ENCODE peak calls at places on chromosomes 4 and X, in eight cellular contexts. R, W, V, U, O, D, L and F are unnamed samples.

GRCh38 chr4:71827811-71828210 is 43.9 kb upstream of the GC start:
- DNase-seq in R (no peak), W (no peak), V (no peak), U (no peak), O (no peak), D (no peak), L (no peak), F (no peak)

GRCh38 chr4:37732787-37733186 is 46.6 kb upstream of the RELL1 start:
- DNase-seq in R (no peak), W (no peak), V (no peak), U (no peak), O (no peak), D (no peak), L (no peak), F (no peak)

GRCh38 chr4:114659386-114660008 is 60.9 kb downstream of the UGT8 start:
- DNase-seq in R (peak), W (peak), V (peak), U (peak), O (peak), D (peak), L (peak), F (peak)

GRCh38 chrX:121010218-121010617 is 24.7 kb upstream of the CT47A1 start:
- DNase-seq in R (peak), W (no peak), V (no peak), U (no peak), O (no peak), D (no peak), L (no peak), F (no peak)

GRCh38 chr4:4969298-4969697 is 50.0 kb downstream of the CYTL1 start:
- DNase-seq in R (peak), W (no peak), V (no peak), U (peak), O (peak), D (no peak), L (no peak), F (no peak)

GRCh38 chrX:96985046-96985445 is 101.3 kb downstream of the RPA4 start:
- DNase-seq in R (no peak), W (no peak), V (no peak), U (peak), O (no peak), D (no peak), L (no peak), F (peak)

GRCh38 chr4:19803406-19803805 is 448.3 kb upstream of the SLIT2 start:
- DNase-seq in R (no peak), W (no peak), V (no peak), U (peak), O (no peak), D (no peak), L (no peak), F (no peak)

GRCh38 chrX:43679058-43679457 is 23.0 kb downstream of the MAOA start:
- DNase-seq in R (no peak), W (no peak), V (no peak), U (no peak), O (no peak), D (no peak), L (no peak), F (no peak)

GRCh38 chr4:22091351-22091731 is 142.8 kb upstream of the KCNIP4 start:
- DNase-seq in R (no peak), W (no peak), V (no peak), U (no peak), O (no peak), D (no peak), L (no peak), F (no peak)

GRCh38 chr4:55553442-55553841 is 6.7 kb upstream of the CLOCK start:
- DNase-seq in R (peak), W (no peak), V (peak), U (no peak), O (no peak), D (peak), L (peak), F (no peak)

GRCh38 chrX:131830400-131831184 is 192.5 kb upstream of the STK26 start:
- DNase-seq in R (peak), W (no peak), V (peak), U (peak), O (no peak), D (no peak), L (peak), F (peak)
- TF ChIP-seq POLR2A in R (no peak), W (peak), V (no peak), U (no peak), O (no peak), D (no peak), L (no peak), F (peak)

GRCh38 chrX:74291964-74292891 is 11.8 kb upstream of the ZCCHC13 start:
- DNase-seq in R (peak), W (peak), V (peak), U (peak), O (peak), D (peak), L (peak), F (peak)
- TF ChIP-seq POLR2A in R (peak), W (peak), V (peak), U (peak), O (peak), D (peak), L (no peak), F (peak)

GRCh38 chr4:10082047-10082446 is 34.6 kb downstream of the WDR1 start:
- DNase-seq in R (no peak), W (peak), V (peak), U (no peak), O (no peak), D (no peak), L (peak), F (no peak)
- TF ChIP-seq POLR2A in R (no peak), W (no peak), V (no peak), U (no peak), O (no peak), D (no peak), L (no peak), F (no peak)

DNA sequence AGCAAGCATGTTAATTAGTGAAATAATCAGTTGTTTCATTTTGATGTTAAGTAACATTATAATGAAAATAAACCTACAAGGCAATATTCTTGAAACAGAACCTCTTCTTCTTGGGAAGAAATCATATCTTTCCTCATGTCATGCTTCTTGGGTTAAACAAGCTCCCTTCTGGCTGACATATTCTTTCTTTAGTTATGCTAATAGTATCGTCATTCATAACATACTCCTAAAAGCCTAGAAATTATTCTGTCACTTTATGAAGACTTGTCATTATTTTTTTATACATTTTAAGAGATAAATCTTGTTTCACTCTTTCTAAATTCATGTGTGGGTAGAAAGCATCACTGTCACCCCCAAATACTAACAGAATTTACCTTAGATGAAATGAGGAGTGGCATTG is 1047.0 kb upstream of the GRID2 start:
- DNase-seq in R (no peak), W (no peak), V (no peak), U (no peak), O (no peak), D (no peak), L (no peak), F (no peak)
- TF ChIP-seq POLR2A in R (no peak), W (no peak), V (no peak), U (no peak), O (no peak), D (no peak), L (no peak), F (no peak)

GRCh38 chrX:21940356-21940829 is at the start of gene SMS:
- DNase-seq in R (no peak), W (peak), V (peak), U (peak), O (peak), D (peak), L (peak), F (peak)
- TF ChIP-seq POLR2A in R (peak), W (no peak), V (peak), U (peak), O (peak), D (peak), L (no peak), F (peak)

GRCh38 chr4:88592600-88593448 is 544 bp downstream of the HERC3 start:
- DNase-seq in R (peak), W (peak), V (peak), U (peak), O (peak), D (peak), L (peak), F (peak)
- TF ChIP-seq POLR2A in R (peak), W (no peak), V (peak), U (no peak), O (no peak), D (peak), L (no peak), F (peak)

GRCh38 chr4:8201341-8201781 is 2.3 kb downstream of the SH3TC1 start:
- DNase-seq in R (no peak), W (peak), V (peak), U (no peak), O (no peak), D (no peak), L (no peak), F (no peak)
- TF ChIP-seq POLR2A in R (no peak), W (peak), V (no peak), U (no peak), O (no peak), D (no peak), L (no peak), F (no peak)

DNA sequence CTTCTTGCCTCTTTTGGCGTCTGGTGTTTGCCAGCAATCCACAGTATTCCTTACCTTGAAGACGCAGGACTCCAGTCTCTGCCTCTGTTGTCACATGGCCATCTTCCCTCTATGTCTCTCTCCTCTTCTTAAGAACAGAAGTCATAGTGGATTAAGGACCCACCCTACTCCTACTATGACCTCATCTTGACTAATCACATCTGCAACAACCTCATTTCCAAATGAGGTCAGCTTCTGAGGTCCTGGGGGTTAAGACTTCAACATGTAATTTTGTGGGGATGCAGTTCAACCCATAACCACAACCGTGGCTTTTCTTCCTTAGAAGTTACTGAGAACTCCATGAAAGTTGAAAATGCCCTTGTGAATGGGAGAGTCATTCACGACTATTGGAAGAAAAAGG is 23.3 kb downstream of the TLR8 start:
- DNase-seq in R (no peak), W (no peak), V (no peak), U (peak), O (no peak), D (no peak), L (no peak), F (peak)
- TF ChIP-seq POLR2A in R (no peak), W (no peak), V (no peak), U (no peak), O (no peak), D (no peak), L (no peak), F (no peak)

GRCh38 chrX:74420194-74421035 is 878 bp upstream of the SLC16A2 start:
- DNase-seq in R (peak), W (no peak), V (peak), U (peak), O (peak), D (peak), L (peak), F (no peak)
- TF ChIP-seq POLR2A in R (no peak), W (no peak), V (peak), U (no peak), O (no peak), D (peak), L (no peak), F (no peak)